ENCODE peak calls at places on chromosome 9, in six cellular contexts. N is left lobe of liver; E is neuronal stem cell; O is chondrocyte; L is activated naive CD4-positive, alpha-beta T cell; H is endothelial cell. Y is an unnamed sample.

GRCh38 chr9:89745601-89746376 is 141.0 kb downstream of the GADD45G start:
- DNase-seq in H (no peak), N (no peak), E (no peak), L (no peak), O (no peak), Y (no peak)

GRCh38 chr9:123132696-123133095 is 99.2 kb downstream of the GPR21 start:
- DNase-seq in L (no peak), N (no peak), E (no peak), O (no peak), H (no peak), Y (no peak)

GRCh38 chr9:130570200-130570599 is 9.2 kb upstream of the FUBP3 start:
- DNase-seq in H (no peak), N (no peak), L (no peak), E (no peak), O (no peak), Y (peak)

GRCh38 chr9:18343799-18344198 is 130.2 kb upstream of the ADAMTSL1 start:
- DNase-seq in E (no peak), H (no peak), L (no peak), O (no peak), N (no peak), Y (no peak)

GRCh38 chr9:16461851-16462250 is 408.6 kb downstream of the BNC2 start:
- DNase-seq in N (no peak), L (no peak), O (no peak), H (no peak), E (no peak), Y (no peak)

GRCh38 chr9:114777841-114778240 is 28.0 kb downstream of the TNFSF15 start:
- DNase-seq in O (no peak), H (no peak), E (no peak), L (peak), N (no peak), Y (peak)

GRCh38 chr9:89022902-89023301 is 31.6 kb downstream of the S1PR3 start:
- DNase-seq in O (no peak), H (no peak), E (no peak), N (no peak), L (no peak), Y (peak)

GRCh38 chr9:97704327-97704677 is 7.2 kb upstream of the XPA start:
- DNase-seq in H (no peak), E (no peak), L (no peak), O (no peak), N (no peak), Y (no peak)

GRCh38 chr9:106075991-106076390 is 381.6 kb downstream of the TMEM38B start:
- DNase-seq in E (no peak), H (no peak), N (no peak), O (no peak), L (no peak), Y (peak)

GRCh38 chr9:38352716-38353334 is 39.7 kb upstream of the ALDH1B1 start:
- DNase-seq in O (no peak), N (no peak), E (no peak), H (no peak), L (no peak), Y (no peak)

GRCh38 chr9:114911167-114911821 is 19.1 kb downstream of the TNFSF8 start:
- DNase-seq in O (no peak), H (peak), N (no peak), E (peak), L (no peak), Y (peak)

GRCh38 chr9:78443946-78444345 is 147.0 kb downstream of the PSAT1 start:
- DNase-seq in O (no peak), E (no peak), N (no peak), L (no peak), H (no peak), Y (no peak)

Y was measured in myocyte.